ENCODE peak calls at places on chromosome 3, in five cellular contexts. E is body of pancreas, H is hepatocyte, Z is GM23338, U is AG04450. T is an unnamed sample.

GRCh38 chr3:10354373-10355015 is 33.6 kb upstream of the SEC13 start:
- DNase-seq in H (no peak), U (no peak), E (no peak), Z (no peak), T (no peak)

GRCh38 chr3:88912294-88913014 is 195.0 kb upstream of the EPHA3 start:
- DNase-seq in Z (peak; percentile 79), U (no peak), H (no peak), E (no peak), T (peak; percentile 9)

GRCh38 chr3:58207954-58208353 is 2.8 kb downstream of the DNASE1L3 start:
- DNase-seq in H (no peak), U (no peak), E (no peak), Z (no peak), T (no peak)

GRCh38 chr3:21573291-21573690 is 177.7 kb downstream of the ZNF385D start:
- DNase-seq in U (no peak), E (no peak), Z (no peak), H (no peak), T (no peak)

GRCh38 chr3:69865920-69866679 is 126.8 kb downstream of the MITF start:
- DNase-seq in Z (peak; percentile 16), H (peak; percentile 50), E (peak; percentile 81), U (no peak), T (no peak)

GRCh38 chr3:15181964-15182363 is 24.1 kb upstream of the CAPN7 start:
- DNase-seq in U (no peak), E (no peak), H (no peak), Z (no peak), T (no peak)

GRCh38 chr3:176514297-176514696 is 683.0 kb downstream of the TBL1XR1 start:
- DNase-seq in Z (peak; percentile 97), U (no peak), E (no peak), H (peak; percentile 29), T (peak; percentile 18)

GRCh38 chr3:196222876-196223595 is 6.7 kb downstream of the SLC51A start:
- DNase-seq in H (no peak), U (no peak), E (no peak), Z (no peak), T (no peak)

GRCh38 chr3:9088431-9089353 is 125.4 kb upstream of the RAD18 start:
- DNase-seq in U (no peak), Z (no peak), H (peak; percentile 66), E (peak; percentile 63), T (no peak)

GRCh38 chr3:192082733-192083660 is 622.0 kb downstream of the PYDC2 start:
- DNase-seq in U (no peak), E (no peak), H (no peak), Z (no peak), T (no peak)

GRCh38 chr3:104291437-104291851 is 1075.3 kb upstream of the ALCAM start:
- DNase-seq in U (no peak), Z (no peak), H (no peak), E (no peak), T (no peak)

GRCh38 chr3:58349792-58350626 is 17.3 kb downstream of the PXK start:
- DNase-seq in U (no peak), Z (no peak), H (no peak), E (no peak), T (no peak)

GRCh38 chr3:15450611-15451467 is 23.4 kb downstream of the EAF1 start:
- DNase-seq in E (no peak), U (no peak), Z (no peak), H (no peak), T (no peak)

GRCh38 chr3:72595927-72596610 is 252.2 kb downstream of the SHQ1 start:
- DNase-seq in Z (no peak), E (no peak), U (no peak), H (no peak), T (no peak)

GRCh38 chr3:155963557-155963956 is 93.1 kb downstream of the GMPS start:
- DNase-seq in E (no peak), U (no peak), Z (no peak), H (no peak), T (no peak)

GRCh38 chr3:17231537-17232261 is 346.9 kb downstream of the PLCL2 start:
- DNase-seq in H (peak; percentile 6), U (no peak), Z (no peak), E (no peak), T (no peak)

GRCh38 chr3:151166161-151166560 is 36.9 kb downstream of the GPR171 start:
- DNase-seq in Z (no peak), H (no peak), E (no peak), U (no peak), T (no peak)

GRCh38 chr3:138461246-138461645 is 26.8 kb downstream of the ESYT3 start:
- DNase-seq in Z (no peak), E (peak; percentile 2), U (no peak), H (peak; percentile 3), T (no peak)

GRCh38 chr3:98778852-98779379 is 15.8 kb downstream of the ST3GAL6 start:
- DNase-seq in E (no peak), U (peak; percentile 79), Z (no peak), H (peak; percentile 77), T (no peak)

GRCh38 chr3:69189487-69189886 is 67.1 kb upstream of the LMOD3 start:
- DNase-seq in U (no peak), E (no peak), Z (no peak), H (no peak), T (no peak)

GRCh38 chr3:160038862-160039562 is 50.4 kb downstream of the IL12A start:
- DNase-seq in U (no peak), Z (peak; percentile 55), H (peak; percentile 52), E (peak; percentile 38), T (peak; percentile 78)

GRCh38 chr3:149382518-149382917 is 5.1 kb upstream of the TM4SF1 start:
- DNase-seq in H (no peak), E (no peak), Z (no peak), U (no peak), T (no peak)

GRCh38 chr3:185822957-185823279 is 1.9 kb downstream of the IGF2BP2 start:
- DNase-seq in U (no peak), Z (no peak), H (no peak), E (no peak), T (no peak)

GRCh38 chr3:5292512-5292911 is 105.0 kb downstream of the EDEM1 start:
- DNase-seq in U (no peak), E (no peak), Z (no peak), H (no peak), T (no peak)

GRCh38 chr3:126305427-126305826 is 51.8 kb downstream of the KLF15 start:
- DNase-seq in U (no peak), Z (no peak), E (no peak), H (no peak), T (no peak)

GRCh38 chr3:40079845-40080240 is 229.7 kb upstream of the EIF1B start:
- DNase-seq in U (no peak), H (no peak), Z (no peak), E (no peak), T (no peak)

GRCh38 chr3:156449712-156450574 is 105.0 kb downstream of the SSR3 start:
- DNase-seq in H (peak; percentile 55), E (no peak), Z (peak; percentile 72), U (no peak), T (no peak)

GRCh38 chr3:174540081-174540480 is 319.1 kb upstream of the NAALADL2 start:
- DNase-seq in Z (peak; percentile 84), H (no peak), E (no peak), U (no peak), T (peak; percentile 28)

GRCh38 chr3:16523778-16524177 is 10.3 kb upstream of the RFTN1 start:
- DNase-seq in U (no peak), Z (no peak), H (no peak), E (no peak), T (no peak)

GRCh38 chr3:143139786-143140185 is 20.2 kb downstream of the CHST2 start:
- DNase-seq in E (no peak), U (no peak), H (no peak), Z (no peak), T (no peak)

GRCh38 chr3:39559543-39559942 is 92.1 kb downstream of the MOBP start:
- DNase-seq in H (no peak), E (no peak), Z (no peak), U (no peak), T (no peak)

GRCh38 chr3:8442993-8443670 is 58.5 kb upstream of the LMCD1 start:
- DNase-seq in Z (no peak), H (no peak), U (no peak), E (no peak), T (peak; percentile 12)

GRCh38 chr3:129313983-129314756 is 35.5 kb downstream of the HMCES start:
- DNase-seq in Z (peak; percentile 67), E (peak; percentile 26), H (no peak), U (no peak), T (peak; percentile 75)

DNA sequence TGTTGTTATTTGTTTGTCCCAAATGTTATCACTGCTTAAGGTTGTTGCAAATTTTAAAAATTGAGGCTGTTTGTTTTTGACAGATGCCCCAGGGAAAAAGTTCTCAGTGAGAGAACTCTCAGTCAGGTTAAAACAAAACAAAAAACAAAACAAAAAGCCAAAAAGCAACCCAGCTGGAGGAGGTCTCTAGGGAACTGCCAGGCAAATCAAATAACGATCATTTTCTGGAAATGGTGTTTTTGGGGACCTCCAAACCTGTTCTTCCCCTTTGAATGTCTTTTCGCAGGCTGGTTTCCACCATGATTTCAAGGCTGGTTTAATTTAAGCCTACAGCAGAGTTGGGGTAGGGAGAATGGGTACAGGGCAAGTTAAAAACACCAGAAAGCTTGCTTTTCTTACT is 27.2 kb downstream of the SPINK8 start:
- DNase-seq in U (no peak), Z (no peak), H (no peak), E (no peak), T (no peak)
- H3K4me3 ChIP-seq in U (no peak overlapping the region), Z (no peak overlapping the region), H (no peak overlapping the region), E (no peak overlapping the region), T (no peak overlapping the region)

DNA sequence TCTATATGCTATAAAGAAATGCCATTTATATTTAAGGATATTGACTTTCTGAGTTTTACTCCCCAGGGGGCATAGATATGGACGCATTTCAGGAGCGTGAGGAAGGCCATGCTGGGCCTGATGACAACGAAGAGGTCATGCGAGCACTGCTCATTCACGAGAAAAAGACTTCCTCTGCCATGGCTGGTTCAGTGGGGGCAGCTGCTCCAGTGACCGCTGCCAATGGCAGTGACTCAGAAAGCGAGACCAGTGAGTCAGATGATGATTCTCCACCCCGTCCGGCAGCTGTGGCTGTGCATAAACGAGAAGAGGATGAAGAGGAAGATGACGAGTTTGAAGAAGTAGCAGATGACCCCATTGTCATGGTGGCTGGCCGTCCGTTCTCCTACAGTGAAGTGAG is 38.4 kb downstream of the GTF2E1 start:
- DNase-seq in U (peak; percentile 44), H (no peak), Z (no peak), E (no peak), T (no peak)
- H3K4me3 ChIP-seq in U (no peak overlapping the region), H (no peak overlapping the region), Z (no peak overlapping the region), E (no peak overlapping the region), T (no peak overlapping the region)

GRCh38 chr3:127915115-127915936 is at the start of gene KBTBD12:
- DNase-seq in E (peak; percentile 66), H (no peak), U (no peak), Z (peak; percentile 66), T (peak; percentile 57)
- H3K4me3 ChIP-seq in E (peak within 1 kb of the TSS; percentile 5), H (no peak within 1 kb of the TSS), U (peak within 1 kb of the TSS; percentile 0), Z (peak within 1 kb of the TSS; percentile 57), T (peak within 1 kb of the TSS; percentile 19)

GRCh38 chr3:52373676-52374075 is 57.6 kb downstream of the DNAH1 start:
- DNase-seq in H (no peak), Z (no peak), E (no peak), U (no peak), T (no peak)

GRCh38 chr3:52367891-52368880 is 52.1 kb downstream of the DNAH1 start:
- DNase-seq in H (no peak), Z (peak; percentile 26), U (no peak), E (no peak), T (peak; percentile 87)

GRCh38 chr3:52374173-52374572 is 58.1 kb downstream of the DNAH1 start:
- DNase-seq in H (no peak), U (no peak), Z (no peak), E (no peak), T (no peak)

GRCh38 chr3:52372822-52373504 is 56.8 kb downstream of the DNAH1 start:
- DNase-seq in U (no peak), H (no peak), Z (peak; percentile 70), E (no peak), T (peak; percentile 92)
- H3K4me3 ChIP-seq in U (no peak overlapping the region), H (no peak overlapping the region), Z (peak overlapping the region; percentile 45), E (no peak overlapping the region), T (no peak overlapping the region)